ENCODE peak calls at places on chromosomes 11 and 22, in six cellular contexts. B, Y, F, D, O and V are unnamed samples.

GRCh38 chr11:66728760-66729385 is at the start of gene SPTBN2:
- DNase-seq in B (no peak), Y (no peak), F (no peak), D (no peak), O (no peak), V (no peak)

GRCh38 chr11:119065369-119065768 is 2.2 kb upstream of the VPS11 start:
- DNase-seq in B (no peak), Y (peak), F (no peak), D (no peak), O (no peak), V (peak)

GRCh38 chr11:122696662-122697061 is 41.1 kb downstream of the UBASH3B start:
- DNase-seq in B (no peak), Y (no peak), F (no peak), D (no peak), O (no peak), V (peak)

GRCh38 chr11:71327156-71328085 is 75.0 kb upstream of the SHANK2 start:
- DNase-seq in B (no peak), Y (no peak), F (no peak), D (no peak), O (no peak), V (no peak)

GRCh38 chr11:69000831-69001245 is 12.2 kb downstream of the MRGPRF start:
- DNase-seq in B (no peak), Y (peak), F (no peak), D (peak), O (peak), V (no peak)

GRCh38 chr11:27806122-27806521 is 105.9 kb upstream of the BDNF start:
- DNase-seq in B (no peak), Y (no peak), F (no peak), D (no peak), O (no peak), V (no peak)

GRCh38 chr22:27245056-27245455 is 556.5 kb downstream of the MN1 start:
- DNase-seq in B (no peak), Y (no peak), F (no peak), D (no peak), O (no peak), V (no peak)

GRCh38 chr11:130897262-130898182 is 18.8 kb downstream of the SNX19 start:
- DNase-seq in B (peak), Y (no peak), F (peak), D (peak), O (peak), V (no peak)

GRCh38 chr22:32509045-32509444 is 34.4 kb downstream of the FBXO7 start:
- DNase-seq in B (no peak), Y (no peak), F (no peak), D (no peak), O (no peak), V (no peak)

GRCh38 chr11:34126959-34127848 is 21.8 kb downstream of the NAT10 start:
- DNase-seq in B (no peak), Y (no peak), F (no peak), D (no peak), O (no peak), V (no peak)

GRCh38 chr22:17590586-17590985 is 27.3 kb downstream of the SLC25A18 start:
- DNase-seq in B (no peak), Y (no peak), F (no peak), D (no peak), O (no peak), V (no peak)

GRCh38 chr11:75691804-75692203 is 23.0 kb upstream of the MAP6 start:
- DNase-seq in B (no peak), Y (no peak), F (no peak), D (no peak), O (no peak), V (no peak)

GRCh38 chr11:133636686-133637085 is 104.4 kb upstream of the OPCML start:
- DNase-seq in B (no peak), Y (no peak), F (no peak), D (no peak), O (no peak), V (no peak)

GRCh38 chr11:120134931-120135228 is 3.0 kb downstream of the TRIM29 start:
- DNase-seq in B (no peak), Y (no peak), F (no peak), D (peak), O (no peak), V (no peak)

GRCh38 chr11:130631119-130631518 is 182.7 kb downstream of the ADAMTS15 start:
- DNase-seq in B (no peak), Y (peak), F (no peak), D (no peak), O (no peak), V (no peak)

GRCh38 chr11:81802591-81802990 is 931.1 kb downstream of the FAM181B start:
- DNase-seq in B (no peak), Y (no peak), F (no peak), D (no peak), O (no peak), V (no peak)

GRCh38 chr11:93370260-93370659 is 39.7 kb downstream of the DEUP1 start:
- DNase-seq in B (no peak), Y (no peak), F (no peak), D (no peak), O (no peak), V (no peak)

GRCh38 chr11:109864161-109864661 is 229.0 kb upstream of the ZC3H12C start:
- DNase-seq in B (no peak), Y (no peak), F (no peak), D (no peak), O (no peak), V (peak)

GRCh38 chr22:43925433-43926348 is 2.1 kb downstream of the PNPLA3 start:
- DNase-seq in B (no peak), Y (no peak), F (no peak), D (no peak), O (no peak), V (no peak)

GRCh38 chr11:75236062-75236461 is 4.5 kb upstream of the TPBGL start:
- DNase-seq in B (no peak), Y (no peak), F (no peak), D (no peak), O (no peak), V (no peak)

GRCh38 chr11:108865411-108865810 is 200.5 kb downstream of the DDX10 start:
- DNase-seq in B (no peak), Y (no peak), F (no peak), D (no peak), O (no peak), V (no peak)

GRCh38 chr11:17597770-17598169 is 50.7 kb downstream of the OTOG start:
- DNase-seq in B (no peak), Y (no peak), F (no peak), D (peak), O (no peak), V (no peak)

GRCh38 chr22:31126128-31126868 is 3.5 kb downstream of the INPP5J start:
- DNase-seq in B (no peak), Y (no peak), F (no peak), D (no peak), O (no peak), V (no peak)

GRCh38 chr11:95059031-95059430 is 7.7 kb upstream of the SRSF8 start:
- DNase-seq in B (no peak), Y (no peak), F (no peak), D (no peak), O (no peak), V (no peak)

GRCh38 chr11:117930668-117931330 is 1.6 kb upstream of the TMPRSS13 start:
- DNase-seq in B (no peak), Y (no peak), F (no peak), D (no peak), O (no peak), V (no peak)

GRCh38 chr11:74842967-74843366 is 94.3 kb downstream of the RNF169 start:
- DNase-seq in B (no peak), Y (no peak), F (no peak), D (no peak), O (no peak), V (no peak)

GRCh38 chr11:120131941-120132644 is 5.8 kb downstream of the TRIM29 start:
- DNase-seq in B (no peak), Y (no peak), F (no peak), D (peak), O (no peak), V (no peak)

GRCh38 chr11:126862664-126863247 is 137.8 kb downstream of the KIRREL3 start:
- DNase-seq in B (no peak), Y (no peak), F (no peak), D (no peak), O (no peak), V (no peak)

GRCh38 chr11:60699282-60699681 is at the start of gene MS4A8:
- DNase-seq in B (no peak), Y (no peak), F (no peak), D (no peak), O (no peak), V (no peak)
- TF ChIP-seq CTCF in B (no peak), Y (no peak), F (no peak), D (no peak), O (no peak), V (no peak)

DNA sequence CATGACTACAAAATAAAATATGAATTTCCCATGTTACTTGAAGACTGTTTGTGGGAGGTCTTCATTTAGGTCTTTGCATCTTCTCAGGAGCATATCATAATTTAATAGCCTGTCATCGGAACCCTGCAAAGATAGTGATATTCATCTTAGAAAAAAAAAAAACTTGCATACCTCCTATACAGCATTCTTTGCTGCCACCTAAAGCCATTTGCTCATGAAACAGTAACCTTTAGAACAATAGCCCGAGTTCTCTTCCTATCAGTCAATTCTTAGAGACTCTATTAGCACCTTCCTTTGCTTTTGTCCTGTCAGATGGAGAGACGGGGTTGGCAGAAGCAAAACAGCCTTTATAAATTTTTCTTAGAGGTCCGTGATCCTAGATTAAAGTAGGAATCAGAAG is 75.2 kb downstream of the ARFGAP2 start:
- DNase-seq in B (no peak), Y (no peak), F (no peak), D (no peak), O (no peak), V (no peak)
- TF ChIP-seq CTCF in B (no peak), Y (no peak), F (no peak), D (no peak), O (no peak), V (no peak)

GRCh38 chr11:111012497-111012896 is 233.0 kb upstream of the POU2AF2 start:
- DNase-seq in B (no peak), Y (no peak), F (no peak), D (no peak), O (no peak), V (no peak)
- TF ChIP-seq CTCF in B (no peak), Y (no peak), F (no peak), D (no peak), O (no peak), V (no peak)

GRCh38 chr22:35727436-35727835 is 9.8 kb downstream of the APOL5 start:
- DNase-seq in B (no peak), Y (no peak), F (no peak), D (no peak), O (no peak), V (no peak)
- TF ChIP-seq CTCF in B (no peak), Y (no peak), F (peak), D (no peak), O (no peak), V (no peak)

DNA sequence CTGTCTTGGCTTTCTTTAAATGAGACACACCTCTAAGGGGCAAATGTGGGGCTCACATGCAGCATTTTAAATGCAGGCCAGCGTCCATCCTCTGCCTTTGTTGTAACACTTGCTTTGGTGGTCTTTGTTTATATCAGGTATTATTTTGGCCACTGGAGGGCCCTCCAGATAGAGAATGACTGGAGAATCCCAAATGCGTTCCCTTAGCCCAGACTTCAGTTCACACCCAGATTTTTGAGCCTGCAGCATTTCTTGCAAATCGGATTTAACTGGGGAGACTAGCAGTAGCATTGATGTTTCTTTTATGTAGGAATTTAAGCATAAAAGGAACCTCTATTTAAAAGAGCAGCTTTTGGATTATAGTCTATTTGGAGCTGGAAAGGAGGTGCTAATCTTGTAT is 200.2 kb upstream of the SORL1-AS1 start:
- DNase-seq in B (no peak), Y (no peak), F (no peak), D (no peak), O (peak), V (no peak)
- TF ChIP-seq CTCF in B (peak), Y (peak), F (peak), D (peak), O (peak), V (no peak)

DNA sequence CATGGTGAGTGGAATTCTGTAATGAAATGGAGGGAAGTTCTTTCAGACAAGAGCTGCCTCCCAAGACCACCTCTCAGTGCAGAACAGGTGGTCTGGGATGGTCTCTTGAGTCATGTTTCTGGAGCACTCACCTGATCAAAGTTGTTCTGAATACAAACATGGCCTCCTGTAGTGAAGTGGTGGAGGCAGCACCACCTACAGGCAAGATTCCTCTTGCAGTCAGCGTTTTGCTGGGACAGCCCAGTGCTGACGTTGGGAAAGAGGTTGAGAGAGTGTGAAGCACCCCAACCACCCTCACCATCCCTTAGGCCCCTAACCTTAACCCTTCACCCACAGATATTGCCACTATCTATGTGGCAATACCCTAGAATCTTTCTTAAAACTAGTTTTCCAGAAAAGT is 371.4 kb downstream of the CADM1 start:
- DNase-seq in B (no peak), Y (no peak), F (no peak), D (no peak), O (no peak), V (peak)
- TF ChIP-seq CTCF in B (no peak), Y (peak), F (peak), D (no peak), O (no peak), V (peak)

GRCh38 chr11:870127-870413 is 27.4 kb downstream of the TSPAN4 start:
- DNase-seq in B (no peak), Y (no peak), F (no peak), D (no peak), O (no peak), V (no peak)
- TF ChIP-seq CTCF in B (no peak), Y (no peak), F (no peak), D (no peak), O (no peak), V (no peak)

GRCh38 chr11:32616903-32617302 is 33.3 kb downstream of the EIF3M start:
- DNase-seq in B (no peak), Y (no peak), F (no peak), D (no peak), O (no peak), V (no peak)

GRCh38 chr11:32610926-32611325 is 27.3 kb downstream of the EIF3M start:
- DNase-seq in B (no peak), Y (no peak), F (no peak), D (no peak), O (no peak), V (no peak)

GRCh38 chr11:32613500-32614151 is 30.0 kb downstream of the EIF3M start:
- DNase-seq in B (no peak), Y (no peak), F (no peak), D (no peak), O (no peak), V (peak)

GRCh38 chr11:32615422-32615821 is 31.8 kb downstream of the EIF3M start:
- DNase-seq in B (no peak), Y (no peak), F (no peak), D (no peak), O (no peak), V (peak)
- TF ChIP-seq CTCF in B (no peak), Y (no peak), F (peak), D (no peak), O (no peak), V (peak)

GRCh38 chr11:62602141-62603071 is 741 bp upstream of the MTA2 start:
- DNase-seq in B (no peak), Y (no peak), F (no peak), D (peak), O (peak), V (peak)
- TF ChIP-seq CTCF in B (no peak), Y (no peak), F (no peak), D (no peak), O (no peak), V (no peak)

GRCh38 chr22:37194750-37195149 is 6.7 kb upstream of the C1QTNF6 start:
- DNase-seq in B (no peak), Y (no peak), F (no peak), D (no peak), O (no peak), V (no peak)

GRCh38 chr22:37195921-37196320 is 7.9 kb upstream of the C1QTNF6 start:
- DNase-seq in B (no peak), Y (no peak), F (no peak), D (peak), O (no peak), V (no peak)

GRCh38 chr22:37198290-37199102 is 10.4 kb upstream of the C1QTNF6 start:
- DNase-seq in B (no peak), Y (no peak), F (no peak), D (peak), O (peak), V (peak)

GRCh38 chr22:37197451-37198289 is 9.6 kb upstream of the C1QTNF6 start:
- DNase-seq in B (no peak), Y (no peak), F (no peak), D (peak), O (peak), V (no peak)

GRCh38 chr22:37196539-37197450 is 8.7 kb upstream of the C1QTNF6 start:
- DNase-seq in B (no peak), Y (no peak), F (peak), D (peak), O (peak), V (no peak)
- TF ChIP-seq CTCF in B (no peak), Y (no peak), F (peak), D (no peak), O (no peak), V (no peak)